ENCODE peak calls at places on chromosomes 5 and 9, in seven cellular contexts. One of them, this sample, is unnamed.

GRCh38 chr5:1414311-1415058 is 30.8 kb downstream of the SLC6A3 start:
- DNase-seq in NCI-H2029 treated with DMSO at 0.1 percent for 48 hours: no peak
- DNase-seq in Kasumi-1: peak
- DNase-seq in esophagus squamous epithelium: no peak
- DNase-seq in amygdala: no peak
- DNase-seq in NCI-H1694 treated with DMSO at 0.1 percent for 48 hours: no peak
- DNase-seq in NCI-H1092: no peak
- DNase-seq in this sample: peak

GRCh38 chr5:72478276-72478675 is 28.9 kb downstream of the ZNF366 start:
- DNase-seq in Kasumi-1: no peak
- DNase-seq in amygdala: no peak
- DNase-seq in NCI-H1092: no peak
- DNase-seq in NCI-H2029 treated with DMSO at 0.1 percent for 48 hours: no peak
- DNase-seq in NCI-H1694 treated with DMSO at 0.1 percent for 48 hours: no peak
- DNase-seq in esophagus squamous epithelium: no peak
- DNase-seq in this sample: no peak

GRCh38 chr5:81172710-81173109 is 60.4 kb upstream of the CKMT2 start:
- DNase-seq in esophagus squamous epithelium: no peak
- DNase-seq in Kasumi-1: no peak
- DNase-seq in NCI-H1694 treated with DMSO at 0.1 percent for 48 hours: no peak
- DNase-seq in amygdala: no peak
- DNase-seq in NCI-H1092: no peak
- DNase-seq in NCI-H2029 treated with DMSO at 0.1 percent for 48 hours: no peak
- DNase-seq in this sample: no peak

GRCh38 chr9:72371151-72371550 is 6.1 kb upstream of the ZFAND5 start:
- DNase-seq in amygdala: no peak
- DNase-seq in Kasumi-1: no peak
- DNase-seq in NCI-H2029 treated with DMSO at 0.1 percent for 48 hours: no peak
- DNase-seq in esophagus squamous epithelium: no peak
- DNase-seq in NCI-H1694 treated with DMSO at 0.1 percent for 48 hours: no peak
- DNase-seq in NCI-H1092: no peak
- DNase-seq in this sample: no peak

GRCh38 chr9:137441289-137441934 is at the start of gene ENTPD8:
- DNase-seq in NCI-H1694 treated with DMSO at 0.1 percent for 48 hours: peak
- DNase-seq in esophagus squamous epithelium: no peak
- DNase-seq in Kasumi-1: no peak
- DNase-seq in NCI-H1092: peak
- DNase-seq in amygdala: no peak
- DNase-seq in NCI-H2029 treated with DMSO at 0.1 percent for 48 hours: no peak
- DNase-seq in this sample: no peak

GRCh38 chr5:135867599-135867998 is 28.0 kb downstream of the IL9 start:
- DNase-seq in esophagus squamous epithelium: no peak
- DNase-seq in NCI-H1694 treated with DMSO at 0.1 percent for 48 hours: no peak
- DNase-seq in amygdala: no peak
- DNase-seq in NCI-H1092: no peak
- DNase-seq in NCI-H2029 treated with DMSO at 0.1 percent for 48 hours: no peak
- DNase-seq in Kasumi-1: no peak
- DNase-seq in this sample: no peak

GRCh38 chr9:120900821-120901220 is 23.8 kb upstream of the PHF19 start:
- DNase-seq in Kasumi-1: no peak
- DNase-seq in NCI-H2029 treated with DMSO at 0.1 percent for 48 hours: no peak
- DNase-seq in esophagus squamous epithelium: no peak
- DNase-seq in amygdala: no peak
- DNase-seq in NCI-H1694 treated with DMSO at 0.1 percent for 48 hours: no peak
- DNase-seq in NCI-H1092: no peak
- DNase-seq in this sample: no peak

GRCh38 chr5:115415143-115415491 is 118.7 kb upstream of the CCDC112 start:
- DNase-seq in NCI-H1092: no peak
- DNase-seq in NCI-H1694 treated with DMSO at 0.1 percent for 48 hours: no peak
- DNase-seq in NCI-H2029 treated with DMSO at 0.1 percent for 48 hours: peak
- DNase-seq in esophagus squamous epithelium: no peak
- DNase-seq in Kasumi-1: no peak
- DNase-seq in amygdala: no peak
- DNase-seq in this sample: no peak

GRCh38 chr9:12770261-12770660 is 4.6 kb upstream of the LURAP1L start:
- DNase-seq in NCI-H1092: no peak
- DNase-seq in Kasumi-1: no peak
- DNase-seq in NCI-H1694 treated with DMSO at 0.1 percent for 48 hours: no peak
- DNase-seq in esophagus squamous epithelium: no peak
- DNase-seq in amygdala: no peak
- DNase-seq in NCI-H2029 treated with DMSO at 0.1 percent for 48 hours: no peak
- DNase-seq in this sample: no peak

GRCh38 chr5:113262674-113263073 is 172.1 kb downstream of the TSSK1B start:
- DNase-seq in NCI-H2029 treated with DMSO at 0.1 percent for 48 hours: no peak
- DNase-seq in esophagus squamous epithelium: no peak
- DNase-seq in amygdala: no peak
- DNase-seq in Kasumi-1: no peak
- DNase-seq in NCI-H1694 treated with DMSO at 0.1 percent for 48 hours: no peak
- DNase-seq in NCI-H1092: no peak
- DNase-seq in this sample: no peak

GRCh38 chr5:98349990-98350365 is 423.5 kb upstream of the RGMB start:
- DNase-seq in NCI-H2029 treated with DMSO at 0.1 percent for 48 hours: no peak
- DNase-seq in NCI-H1694 treated with DMSO at 0.1 percent for 48 hours: no peak
- DNase-seq in Kasumi-1: no peak
- DNase-seq in esophagus squamous epithelium: no peak
- DNase-seq in NCI-H1092: no peak
- DNase-seq in amygdala: no peak
- DNase-seq in this sample: no peak